ENCODE peak calls at places on chromosome 6, in eight cellular contexts. One of them, this sample, is unnamed.
A peak's percentile ranks its signal among the peaks of the same experiment; 100 is the strongest.

GRCh38 chr6:100803264-100803663 is 77.9 kb downstream of the ASCC3 start:
- DNase-seq in uterus: no peak
- DNase-seq in neural progenitor cell: no peak
- DNase-seq in spleen: no peak
- DNase-seq in neuronal stem cell: no peak
- DNase-seq in lower lobe of right lung: no peak
- DNase-seq in cardiac muscle cell: no peak
- DNase-seq in effector memory CD4-positive, alpha-beta T cell: no peak
- DNase-seq in this sample: no peak

GRCh38 chr6:47724300-47724699 is 25.9 kb downstream of the ADGRF4 start:
- DNase-seq in uterus: no peak
- DNase-seq in neural progenitor cell: no peak
- DNase-seq in spleen: no peak
- DNase-seq in neuronal stem cell: no peak
- DNase-seq in lower lobe of right lung: no peak
- DNase-seq in cardiac muscle cell: no peak
- DNase-seq in effector memory CD4-positive, alpha-beta T cell: no peak
- DNase-seq in this sample: no peak

GRCh38 chr6:6591778-6592388 is 3.4 kb downstream of the LY86 start:
- DNase-seq in uterus: no peak
- DNase-seq in neural progenitor cell: no peak
- DNase-seq in spleen: no peak
- DNase-seq in neuronal stem cell: no peak
- DNase-seq in lower lobe of right lung: no peak
- DNase-seq in cardiac muscle cell: no peak
- DNase-seq in effector memory CD4-positive, alpha-beta T cell: no peak
- DNase-seq in this sample: no peak

GRCh38 chr6:149320745-149321240 is 3.3 kb downstream of the TAB2 start:
- DNase-seq in uterus: no peak
- DNase-seq in neural progenitor cell: no peak
- DNase-seq in spleen: no peak
- DNase-seq in neuronal stem cell: no peak
- DNase-seq in lower lobe of right lung: no peak
- DNase-seq in cardiac muscle cell: no peak
- DNase-seq in effector memory CD4-positive, alpha-beta T cell: no peak
- DNase-seq in this sample: no peak

GRCh38 chr6:37705239-37706051 is 7.8 kb upstream of the MDGA1 start:
- DNase-seq in uterus: peak; percentile 86
- DNase-seq in neural progenitor cell: peak; percentile 96
- DNase-seq in spleen: peak; percentile 90
- DNase-seq in neuronal stem cell: peak; percentile 88
- DNase-seq in lower lobe of right lung: peak; percentile 77
- DNase-seq in cardiac muscle cell: peak; percentile 90
- DNase-seq in effector memory CD4-positive, alpha-beta T cell: peak; percentile 62
- DNase-seq in this sample: peak; percentile 77

GRCh38 chr6:28474441-28475219 is 31.3 kb upstream of the ZSCAN23 start:
- DNase-seq in uterus: no peak
- DNase-seq in neural progenitor cell: peak; percentile 78
- DNase-seq in spleen: no peak
- DNase-seq in neuronal stem cell: peak; percentile 79
- DNase-seq in lower lobe of right lung: no peak
- DNase-seq in cardiac muscle cell: peak; percentile 63
- DNase-seq in effector memory CD4-positive, alpha-beta T cell: no peak
- DNase-seq in this sample: peak; percentile 91

GRCh38 chr6:25623065-25623464 is 28.9 kb upstream of the SCGN start:
- DNase-seq in uterus: no peak
- DNase-seq in neural progenitor cell: no peak
- DNase-seq in spleen: no peak
- DNase-seq in neuronal stem cell: no peak
- DNase-seq in lower lobe of right lung: no peak
- DNase-seq in cardiac muscle cell: no peak
- DNase-seq in effector memory CD4-positive, alpha-beta T cell: no peak
- DNase-seq in this sample: no peak

GRCh38 chr6:26155066-26155925 is 68.1 kb downstream of the HFE start:
- DNase-seq in uterus: peak; percentile 57
- DNase-seq in neural progenitor cell: peak; percentile 34
- DNase-seq in spleen: no peak
- DNase-seq in neuronal stem cell: no peak
- DNase-seq in lower lobe of right lung: peak; percentile 64
- DNase-seq in cardiac muscle cell: peak; percentile 24
- DNase-seq in effector memory CD4-positive, alpha-beta T cell: no peak
- DNase-seq in this sample: peak; percentile 68

GRCh38 chr6:28634758-28635546 is 109.3 kb downstream of the GPX5 start:
- DNase-seq in uterus: no peak
- DNase-seq in neural progenitor cell: peak; percentile 79
- DNase-seq in spleen: no peak
- DNase-seq in neuronal stem cell: no peak
- DNase-seq in lower lobe of right lung: no peak
- DNase-seq in cardiac muscle cell: peak; percentile 55
- DNase-seq in effector memory CD4-positive, alpha-beta T cell: no peak
- DNase-seq in this sample: peak; percentile 47

GRCh38 chr6:449486-450419 is 58.2 kb downstream of the IRF4 start:
- DNase-seq in uterus: no peak
- DNase-seq in neural progenitor cell: no peak
- DNase-seq in spleen: peak; percentile 71
- DNase-seq in neuronal stem cell: no peak
- DNase-seq in lower lobe of right lung: no peak
- DNase-seq in cardiac muscle cell: no peak
- DNase-seq in effector memory CD4-positive, alpha-beta T cell: no peak
- DNase-seq in this sample: no peak

GRCh38 chr6:41466437-41466990 is 79.7 kb upstream of the FOXP4 start:
- DNase-seq in uterus: no peak
- DNase-seq in neural progenitor cell: no peak
- DNase-seq in spleen: no peak
- DNase-seq in neuronal stem cell: no peak
- DNase-seq in lower lobe of right lung: no peak
- DNase-seq in cardiac muscle cell: no peak
- DNase-seq in effector memory CD4-positive, alpha-beta T cell: no peak
- DNase-seq in this sample: no peak

GRCh38 chr6:107690864-107691661 is 133.1 kb downstream of the SCML4 start:
- DNase-seq in uterus: peak; percentile 70
- DNase-seq in neural progenitor cell: no peak
- DNase-seq in spleen: no peak
- DNase-seq in neuronal stem cell: no peak
- DNase-seq in lower lobe of right lung: no peak
- DNase-seq in cardiac muscle cell: no peak
- DNase-seq in effector memory CD4-positive, alpha-beta T cell: no peak
- DNase-seq in this sample: no peak

GRCh38 chr6:5338177-5338960 is 77.1 kb downstream of the FARS2 start:
- DNase-seq in uterus: no peak
- DNase-seq in neural progenitor cell: no peak
- DNase-seq in spleen: no peak
- DNase-seq in neuronal stem cell: no peak
- DNase-seq in lower lobe of right lung: no peak
- DNase-seq in cardiac muscle cell: no peak
- DNase-seq in effector memory CD4-positive, alpha-beta T cell: no peak
- DNase-seq in this sample: no peak

GRCh38 chr6:6169141-6169540 is 151.3 kb downstream of the F13A1 start:
- DNase-seq in uterus: no peak
- DNase-seq in neural progenitor cell: no peak
- DNase-seq in spleen: no peak
- DNase-seq in neuronal stem cell: no peak
- DNase-seq in lower lobe of right lung: no peak
- DNase-seq in cardiac muscle cell: no peak
- DNase-seq in effector memory CD4-positive, alpha-beta T cell: no peak
- DNase-seq in this sample: no peak

GRCh38 chr6:7468382-7469081 is 72.9 kb upstream of the DSP start:
- DNase-seq in uterus: peak; percentile 47
- DNase-seq in neural progenitor cell: no peak
- DNase-seq in spleen: no peak
- DNase-seq in neuronal stem cell: no peak
- DNase-seq in lower lobe of right lung: no peak
- DNase-seq in cardiac muscle cell: no peak
- DNase-seq in effector memory CD4-positive, alpha-beta T cell: no peak
- DNase-seq in this sample: peak; percentile 40

GRCh38 chr6:16271415-16271814 is 33.0 kb downstream of the GMPR start:
- DNase-seq in uterus: no peak
- DNase-seq in neural progenitor cell: no peak
- DNase-seq in spleen: no peak
- DNase-seq in neuronal stem cell: no peak
- DNase-seq in lower lobe of right lung: no peak
- DNase-seq in cardiac muscle cell: no peak
- DNase-seq in effector memory CD4-positive, alpha-beta T cell: no peak
- DNase-seq in this sample: no peak

GRCh38 chr6:161246725-161247124 is 27.1 kb downstream of the AGPAT4 start:
- DNase-seq in uterus: no peak
- DNase-seq in neural progenitor cell: no peak
- DNase-seq in spleen: no peak
- DNase-seq in neuronal stem cell: no peak
- DNase-seq in lower lobe of right lung: no peak
- DNase-seq in cardiac muscle cell: no peak
- DNase-seq in effector memory CD4-positive, alpha-beta T cell: no peak
- DNase-seq in this sample: no peak

GRCh38 chr6:21508753-21509152 is 84.8 kb upstream of the SOX4 start:
- DNase-seq in uterus: no peak
- DNase-seq in neural progenitor cell: no peak
- DNase-seq in spleen: no peak
- DNase-seq in neuronal stem cell: no peak
- DNase-seq in lower lobe of right lung: no peak
- DNase-seq in cardiac muscle cell: no peak
- DNase-seq in effector memory CD4-positive, alpha-beta T cell: no peak
- DNase-seq in this sample: no peak

GRCh38 chr6:71077655-71078054 is 120.8 kb upstream of the B3GAT2 start:
- DNase-seq in uterus: no peak
- DNase-seq in neural progenitor cell: no peak
- DNase-seq in spleen: no peak
- DNase-seq in neuronal stem cell: no peak
- DNase-seq in lower lobe of right lung: no peak
- DNase-seq in cardiac muscle cell: no peak
- DNase-seq in effector memory CD4-positive, alpha-beta T cell: no peak
- DNase-seq in this sample: no peak

GRCh38 chr6:138815221-138815620 is 19.3 kb downstream of the ECT2L start:
- DNase-seq in uterus: no peak
- DNase-seq in neural progenitor cell: no peak
- DNase-seq in spleen: no peak
- DNase-seq in neuronal stem cell: no peak
- DNase-seq in lower lobe of right lung: no peak
- DNase-seq in cardiac muscle cell: no peak
- DNase-seq in effector memory CD4-positive, alpha-beta T cell: no peak
- DNase-seq in this sample: no peak

GRCh38 chr6:130282234-130282995 is 59.7 kb upstream of the SAMD3 start:
- DNase-seq in uterus: no peak
- DNase-seq in neural progenitor cell: peak; percentile 49
- DNase-seq in spleen: no peak
- DNase-seq in neuronal stem cell: no peak
- DNase-seq in lower lobe of right lung: no peak
- DNase-seq in cardiac muscle cell: peak; percentile 36
- DNase-seq in effector memory CD4-positive, alpha-beta T cell: peak; percentile 12
- DNase-seq in this sample: peak; percentile 69

GRCh38 chr6:8655670-8656454 is 220.5 kb upstream of the SLC35B3 start:
- DNase-seq in uterus: no peak
- DNase-seq in neural progenitor cell: no peak
- DNase-seq in spleen: no peak
- DNase-seq in neuronal stem cell: no peak
- DNase-seq in lower lobe of right lung: no peak
- DNase-seq in cardiac muscle cell: no peak
- DNase-seq in effector memory CD4-positive, alpha-beta T cell: no peak
- DNase-seq in this sample: no peak

GRCh38 chr6:109869398-109870165 is 108.5 kb upstream of the GPR6 start:
- DNase-seq in uterus: peak; percentile 68
- DNase-seq in neural progenitor cell: no peak
- DNase-seq in spleen: no peak
- DNase-seq in neuronal stem cell: no peak
- DNase-seq in lower lobe of right lung: no peak
- DNase-seq in cardiac muscle cell: peak; percentile 54
- DNase-seq in effector memory CD4-positive, alpha-beta T cell: no peak
- DNase-seq in this sample: no peak

GRCh38 chr6:83853178-83853967 is at the start of gene RIPPLY2:
- DNase-seq in uterus: no peak
- DNase-seq in neural progenitor cell: peak; percentile 72
- DNase-seq in spleen: peak; percentile 71
- DNase-seq in neuronal stem cell: peak; percentile 45
- DNase-seq in lower lobe of right lung: peak; percentile 39
- DNase-seq in cardiac muscle cell: peak; percentile 64
- DNase-seq in effector memory CD4-positive, alpha-beta T cell: no peak
- DNase-seq in this sample: peak; percentile 74
- H3K27me3 ChIP-seq in uterus: no peaks in the 10 kb centered on the region
- H3K27me3 ChIP-seq in neural progenitor cell: peaks cover 87% of the 10 kb centered on the region
- H3K27me3 ChIP-seq in spleen: peaks cover 69% of the 10 kb centered on the region
- H3K27me3 ChIP-seq in neuronal stem cell: peaks cover 6% of the 10 kb centered on the region
- H3K27me3 ChIP-seq in lower lobe of right lung: peaks cover 45% of the 10 kb centered on the region
- H3K27me3 ChIP-seq in cardiac muscle cell: peaks cover 39% of the 10 kb centered on the region
- H3K27me3 ChIP-seq in effector memory CD4-positive, alpha-beta T cell: peaks cover 21% of the 10 kb centered on the region
- H3K27me3 ChIP-seq in this sample: peaks cover 24% of the 10 kb centered on the region

GRCh38 chr6:43695078-43695966 is 7.7 kb upstream of the MRPS18A start:
- DNase-seq in uterus: no peak
- DNase-seq in neural progenitor cell: peak; percentile 37
- DNase-seq in spleen: no peak
- DNase-seq in neuronal stem cell: no peak
- DNase-seq in lower lobe of right lung: peak; percentile 82
- DNase-seq in cardiac muscle cell: no peak
- DNase-seq in effector memory CD4-positive, alpha-beta T cell: no peak
- DNase-seq in this sample: peak; percentile 42
- H3K27ac ChIP-seq in uterus: no peak overlapping the region
- H3K27ac ChIP-seq in neural progenitor cell: no peak overlapping the region
- H3K27ac ChIP-seq in spleen: no peak overlapping the region
- H3K27ac ChIP-seq in neuronal stem cell: no peak overlapping the region
- H3K27ac ChIP-seq in lower lobe of right lung: peak overlapping the region; percentile 66
- H3K27ac ChIP-seq in cardiac muscle cell: no peak overlapping the region
- H3K27ac ChIP-seq in effector memory CD4-positive, alpha-beta T cell: no peak overlapping the region
- H3K27ac ChIP-seq in this sample: no peak overlapping the region

GRCh38 chr6:2044192-2044591 is 201.2 kb downstream of the GMDS start:
- DNase-seq in uterus: no peak
- DNase-seq in neural progenitor cell: no peak
- DNase-seq in spleen: no peak
- DNase-seq in neuronal stem cell: no peak
- DNase-seq in lower lobe of right lung: no peak
- DNase-seq in cardiac muscle cell: no peak
- DNase-seq in effector memory CD4-positive, alpha-beta T cell: no peak
- DNase-seq in this sample: no peak
- H3K27me3 ChIP-seq in uterus: no peaks in the 10 kb centered on the region
- H3K27me3 ChIP-seq in neural progenitor cell: no peaks in the 10 kb centered on the region
- H3K27me3 ChIP-seq in spleen: no peaks in the 10 kb centered on the region
- H3K27me3 ChIP-seq in neuronal stem cell: no peaks in the 10 kb centered on the region
- H3K27me3 ChIP-seq in lower lobe of right lung: no peaks in the 10 kb centered on the region
- H3K27me3 ChIP-seq in cardiac muscle cell: no peaks in the 10 kb centered on the region
- H3K27me3 ChIP-seq in effector memory CD4-positive, alpha-beta T cell: no peaks in the 10 kb centered on the region
- H3K27me3 ChIP-seq in this sample: no peaks in the 10 kb centered on the region

GRCh38 chr6:105196076-105196475 is 16.3 kb upstream of the POPDC3 start:
- DNase-seq in uterus: no peak
- DNase-seq in neural progenitor cell: no peak
- DNase-seq in spleen: no peak
- DNase-seq in neuronal stem cell: no peak
- DNase-seq in lower lobe of right lung: no peak
- DNase-seq in cardiac muscle cell: no peak
- DNase-seq in effector memory CD4-positive, alpha-beta T cell: no peak
- DNase-seq in this sample: no peak

GRCh38 chr6:105192707-105193465 is 13.1 kb upstream of the POPDC3 start:
- DNase-seq in uterus: no peak
- DNase-seq in neural progenitor cell: no peak
- DNase-seq in spleen: no peak
- DNase-seq in neuronal stem cell: no peak
- DNase-seq in lower lobe of right lung: no peak
- DNase-seq in cardiac muscle cell: no peak
- DNase-seq in effector memory CD4-positive, alpha-beta T cell: no peak
- DNase-seq in this sample: no peak

GRCh38 chr6:105194106-105194505 is 14.3 kb upstream of the POPDC3 start:
- DNase-seq in uterus: no peak
- DNase-seq in neural progenitor cell: no peak
- DNase-seq in spleen: no peak
- DNase-seq in neuronal stem cell: no peak
- DNase-seq in lower lobe of right lung: no peak
- DNase-seq in cardiac muscle cell: no peak
- DNase-seq in effector memory CD4-positive, alpha-beta T cell: no peak
- DNase-seq in this sample: no peak

GRCh38 chr6:105193647-105194046 is 13.8 kb upstream of the POPDC3 start:
- DNase-seq in uterus: no peak
- DNase-seq in neural progenitor cell: no peak
- DNase-seq in spleen: no peak
- DNase-seq in neuronal stem cell: no peak
- DNase-seq in lower lobe of right lung: no peak
- DNase-seq in cardiac muscle cell: no peak
- DNase-seq in effector memory CD4-positive, alpha-beta T cell: no peak
- DNase-seq in this sample: no peak

GRCh38 chr6:105194591-105194990 is 14.8 kb upstream of the POPDC3 start:
- DNase-seq in uterus: no peak
- DNase-seq in neural progenitor cell: no peak
- DNase-seq in spleen: no peak
- DNase-seq in neuronal stem cell: no peak
- DNase-seq in lower lobe of right lung: no peak
- DNase-seq in cardiac muscle cell: no peak
- DNase-seq in effector memory CD4-positive, alpha-beta T cell: no peak
- DNase-seq in this sample: no peak
- H3K27ac ChIP-seq in uterus: no peak overlapping the region
- H3K27ac ChIP-seq in neural progenitor cell: no peak overlapping the region
- H3K27ac ChIP-seq in spleen: no peak overlapping the region
- H3K27ac ChIP-seq in neuronal stem cell: no peak overlapping the region
- H3K27ac ChIP-seq in lower lobe of right lung: no peak overlapping the region
- H3K27ac ChIP-seq in cardiac muscle cell: peak overlapping the region; percentile 40
- H3K27ac ChIP-seq in effector memory CD4-positive, alpha-beta T cell: no peak overlapping the region
- H3K27ac ChIP-seq in this sample: no peak overlapping the region